ENCODE peak calls at places on chromosomes 7 and 10, in five cellular contexts. V, K, R, U and H are unnamed samples.

GRCh38 chr7:144866189-144866588 is 30.3 kb upstream of the TPK1 start:
- DNase-seq in V (no peak), K (no peak), R (no peak), U (no peak), H (no peak)

GRCh38 chr7:132276986-132277716 is 299.1 kb downstream of the PLXNA4 start:
- DNase-seq in V (peak), K (peak), R (no peak), U (peak), H (no peak)

GRCh38 chr7:30134523-30135270 is at the start of gene MTURN:
- DNase-seq in V (peak), K (peak), R (peak), U (peak), H (peak)

GRCh38 chr10:68665841-68666240 is 55.2 kb upstream of the CCAR1 start:
- DNase-seq in V (peak), K (peak), R (no peak), U (peak), H (no peak)

GRCh38 chr10:36802523-36803153 is 322.8 kb upstream of the ANKRD30A start:
- DNase-seq in V (peak), K (no peak), R (no peak), U (no peak), H (no peak)

GRCh38 chr10:78211476-78212110 is 177.9 kb downstream of the RPS24 start:
- DNase-seq in V (peak), K (peak), R (no peak), U (peak), H (no peak)

GRCh38 chr7:100654908-100655831 is 1.1 kb downstream of the ACTL6B start:
- DNase-seq in V (no peak), K (no peak), R (no peak), U (no peak), H (no peak)

GRCh38 chr10:121662945-121663917 is 65.0 kb upstream of the FGFR2 start:
- DNase-seq in V (no peak), K (no peak), R (no peak), U (no peak), H (no peak)

GRCh38 chr7:11373546-11374142 is 400.0 kb downstream of the PHF14 start:
- DNase-seq in V (no peak), K (peak), R (no peak), U (no peak), H (no peak)

GRCh38 chr10:113104071-113104470 is 154.0 kb downstream of the TCF7L2 start:
- DNase-seq in V (peak), K (no peak), R (no peak), U (no peak), H (no peak)

GRCh38 chr7:130150587-130150986 is 54.6 kb downstream of the TMEM209 start:
- DNase-seq in V (no peak), K (no peak), R (no peak), U (no peak), H (no peak)

GRCh38 chr7:130151591-130152269 is 53.5 kb downstream of the TMEM209 start:
- DNase-seq in V (peak), K (peak), R (peak), U (no peak), H (peak)

GRCh38 chr7:130148561-130148960 is 56.6 kb downstream of the TMEM209 start:
- DNase-seq in V (peak), K (no peak), R (no peak), U (no peak), H (no peak)

GRCh38 chr7:130147710-130148325 is 57.4 kb downstream of the TMEM209 start:
- DNase-seq in V (no peak), K (no peak), R (no peak), U (no peak), H (no peak)

DNA sequence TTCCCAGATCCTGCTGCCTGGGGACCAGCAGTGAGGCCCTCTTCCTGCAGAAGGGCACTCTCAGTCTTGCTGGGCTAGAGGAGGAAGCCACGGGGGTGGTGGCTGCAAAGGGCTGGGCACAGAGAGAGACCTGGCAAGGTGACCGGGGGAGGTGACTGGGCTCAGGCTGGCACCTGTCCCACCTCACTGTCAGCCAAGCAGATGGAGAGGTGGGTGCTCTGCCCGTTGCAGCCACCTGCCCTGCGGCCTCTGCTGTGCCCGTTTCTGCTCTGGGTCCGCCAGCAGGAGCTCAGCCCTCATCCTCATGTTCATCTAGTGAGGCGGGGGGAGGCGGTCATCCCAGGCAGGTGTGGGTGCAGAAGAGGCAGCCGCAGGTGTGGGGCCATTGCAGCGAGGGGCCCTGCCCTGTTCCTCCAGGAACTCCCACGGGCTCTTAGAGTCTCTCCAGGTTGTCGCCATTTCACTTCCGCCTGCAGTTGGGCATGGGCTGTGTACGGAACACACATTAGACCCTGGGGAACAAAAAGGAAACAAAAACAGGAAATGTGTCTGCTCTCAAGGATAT is 55.5 kb downstream of the TMEM209 start:
- DNase-seq in V (no peak), K (no peak), R (no peak), U (no peak), H (no peak)
- H3K4me3 ChIP-seq in V (no peak), K (no peak), R (no peak), U (no peak), H (no peak)

GRCh38 chr10:80462986-80463741 is 9.1 kb downstream of the TSPAN14 start:
- DNase-seq in V (peak), K (peak), R (no peak), U (no peak), H (no peak)

GRCh38 chr10:80463868-80464267 is 9.8 kb downstream of the TSPAN14 start:
- DNase-seq in V (no peak), K (no peak), R (no peak), U (no peak), H (peak)

GRCh38 chr10:80461208-80462183 is 7.4 kb downstream of the TSPAN14 start:
- DNase-seq in V (peak), K (peak), R (no peak), U (no peak), H (no peak)

GRCh38 chr10:80460399-80461207 is 6.5 kb downstream of the TSPAN14 start:
- DNase-seq in V (peak), K (peak), R (no peak), U (no peak), H (no peak)

GRCh38 chr10:80462277-80462985 is 8.3 kb downstream of the TSPAN14 start:
- DNase-seq in V (peak), K (peak), R (no peak), U (no peak), H (no peak)
- H3K4me3 ChIP-seq in V (peak), K (no peak), R (peak), U (no peak), H (peak)

GRCh38 chr10:61318429-61318828 is 134.8 kb downstream of the TMEM26 start:
- DNase-seq in V (no peak), K (no peak), R (no peak), U (no peak), H (no peak)

GRCh38 chr10:61323757-61324156 is 129.4 kb downstream of the TMEM26 start:
- DNase-seq in V (no peak), K (no peak), R (no peak), U (no peak), H (no peak)

GRCh38 chr10:61319550-61320256 is 133.5 kb downstream of the TMEM26 start:
- DNase-seq in V (no peak), K (no peak), R (no peak), U (no peak), H (no peak)

GRCh38 chr10:61320257-61320587 is 133.0 kb downstream of the TMEM26 start:
- DNase-seq in V (no peak), K (no peak), R (no peak), U (no peak), H (no peak)

GRCh38 chr10:61320996-61321395 is 132.2 kb downstream of the TMEM26 start:
- DNase-seq in V (peak), K (no peak), R (no peak), U (no peak), H (no peak)
- H3K4me3 ChIP-seq in V (no peak), K (no peak), R (no peak), U (no peak), H (no peak)

GRCh38 chr10:19832624-19833507 is 16.6 kb downstream of the PLXDC2 start:
- DNase-seq in V (no peak), K (no peak), R (no peak), U (no peak), H (no peak)
- H3K4me3 ChIP-seq in V (no peak), K (no peak), R (no peak), U (no peak), H (no peak)

DNA sequence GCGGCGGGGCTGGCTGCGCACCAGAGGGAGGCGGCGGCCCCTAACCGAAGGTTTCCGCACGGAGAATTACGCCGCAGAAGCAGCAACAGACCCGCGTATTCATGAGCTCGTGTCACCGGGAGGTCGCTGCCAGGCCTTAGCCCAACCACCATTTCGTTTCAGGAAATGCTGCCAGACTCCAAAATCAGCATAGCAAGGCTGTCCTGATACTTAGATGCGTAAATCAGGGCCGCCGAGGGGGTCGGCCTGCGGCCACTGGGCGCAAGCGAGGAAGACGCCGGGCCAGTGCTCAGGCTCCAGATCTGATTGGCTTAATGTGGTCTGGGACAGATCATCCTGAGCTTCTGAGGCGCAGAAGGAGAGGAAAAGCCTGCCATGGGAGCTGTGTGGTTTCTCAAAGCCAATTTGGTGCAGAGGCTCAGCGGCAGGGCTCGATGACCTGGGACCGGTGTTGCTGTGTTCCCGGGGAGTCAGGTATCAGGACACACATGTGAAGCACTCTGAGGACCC is 247.9 kb downstream of the BAMBI start:
- DNase-seq in V (no peak), K (no peak), R (no peak), U (no peak), H (no peak)
- H3K4me3 ChIP-seq in V (no peak), K (no peak), R (no peak), U (no peak), H (no peak)

DNA sequence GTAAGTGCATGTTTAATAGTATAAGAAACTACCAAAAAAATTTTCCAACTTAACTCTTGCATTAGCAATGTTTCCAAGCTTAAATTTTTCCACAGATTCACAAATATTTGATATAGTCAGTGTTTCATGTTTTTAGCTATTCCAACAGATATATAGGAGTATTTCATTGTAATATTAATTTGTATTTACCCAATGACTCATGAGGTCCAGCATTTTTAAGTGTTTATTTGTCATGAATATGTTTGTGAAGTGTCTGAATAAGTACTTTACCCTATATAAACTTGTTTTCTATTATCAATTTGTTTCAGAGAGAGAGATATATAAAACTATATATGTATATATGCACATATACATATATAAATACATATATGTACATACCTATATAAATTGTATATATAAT is 71.0 kb downstream of the SEMA3D start:
- DNase-seq in V (no peak), K (no peak), R (no peak), U (no peak), H (no peak)
- H3K4me3 ChIP-seq in V (no peak), K (no peak), R (no peak), U (no peak), H (no peak)

DNA sequence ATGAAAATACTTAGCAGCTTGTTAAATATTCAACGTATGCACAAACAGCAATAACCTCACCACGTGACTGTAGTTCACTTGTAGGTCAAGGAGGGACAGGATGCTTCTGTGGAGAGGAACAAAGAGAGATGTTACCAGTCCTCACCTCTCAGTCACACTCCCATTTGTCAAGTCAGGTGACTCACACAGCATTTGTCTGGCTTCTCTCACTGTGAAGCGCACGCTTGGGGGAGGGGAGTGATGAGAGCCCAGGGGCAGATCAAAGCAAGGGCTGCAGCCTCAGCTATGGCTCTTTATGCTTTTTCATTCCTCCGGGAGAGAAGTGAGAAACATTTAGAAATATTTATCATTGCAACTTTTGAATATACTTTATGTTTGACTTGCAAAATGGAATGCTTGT is 2.9 kb upstream of the RBM20 start:
- DNase-seq in V (no peak), K (no peak), R (no peak), U (peak), H (peak)
- H3K4me3 ChIP-seq in V (no peak), K (no peak), R (no peak), U (no peak), H (no peak)

DNA sequence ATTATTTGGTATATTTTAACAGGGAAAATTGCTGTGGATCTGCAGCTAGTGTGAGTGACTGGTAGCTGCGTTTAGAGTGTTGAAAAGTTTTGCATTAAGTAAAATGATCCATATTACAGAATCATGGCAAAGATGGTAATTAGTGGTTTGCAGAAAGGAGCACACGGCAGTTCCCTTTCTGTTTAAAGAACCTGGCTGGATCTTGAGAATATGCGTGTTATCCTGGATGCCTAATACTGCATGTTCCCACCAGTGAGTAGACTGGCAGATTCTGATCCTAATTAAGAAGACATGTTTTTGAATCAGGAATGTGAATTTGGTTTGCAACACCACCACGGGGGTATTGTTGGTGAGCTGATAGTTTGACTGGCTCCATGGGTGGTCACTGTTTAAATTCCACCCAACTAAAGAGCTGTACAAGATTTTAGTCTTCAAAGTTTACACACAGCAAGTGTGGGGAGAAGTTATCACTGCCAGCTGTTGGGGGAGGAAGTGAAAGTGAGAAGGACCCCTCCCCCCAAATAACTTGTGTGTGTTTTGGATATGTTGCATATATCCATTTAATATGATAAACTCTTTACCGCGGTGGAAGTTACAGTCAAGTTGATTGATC is 5.6 kb downstream of the RBM20 start:
- DNase-seq in V (peak), K (no peak), R (no peak), U (no peak), H (no peak)
- H3K4me3 ChIP-seq in V (no peak), K (no peak), R (no peak), U (no peak), H (no peak)

DNA sequence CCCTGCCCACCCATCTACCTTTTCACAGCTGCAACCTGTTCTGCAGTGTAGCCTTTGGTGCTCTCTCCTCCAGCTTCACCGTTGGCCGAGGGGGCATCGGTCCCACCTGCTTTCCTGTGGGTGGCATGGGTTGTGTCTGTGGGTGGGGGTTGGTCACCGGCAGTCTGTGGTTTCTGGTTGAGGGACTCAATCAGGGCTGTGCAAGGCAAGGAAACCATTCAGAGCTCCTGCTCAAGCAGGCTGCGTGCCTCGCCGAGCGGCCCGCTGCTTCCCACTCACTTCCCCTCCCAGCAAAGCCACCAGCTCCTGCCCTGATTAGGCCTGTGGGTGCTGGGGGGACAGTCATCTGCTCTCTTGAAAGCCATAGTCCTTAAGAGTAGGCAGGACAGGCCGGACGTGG is 9.8 kb downstream of the DNAJB12 start:
- DNase-seq in V (no peak), K (no peak), R (no peak), U (no peak), H (no peak)
- H3K4me3 ChIP-seq in V (no peak), K (no peak), R (no peak), U (no peak), H (no peak)